ENCODE peak calls at places on chromosome 20, in eight cellular contexts. One of them, this sample, is unnamed.

GRCh38 chr20:8020314-8021079 is 936 bp upstream of the TMX4 start:
- DNase-seq in B cell: peak
- DNase-seq in WERI-Rb-1: no peak
- DNase-seq in GM12865: peak
- DNase-seq in lower leg skin: no peak
- DNase-seq in tibial nerve: no peak
- DNase-seq in pancreas: no peak
- DNase-seq in A549: no peak
- DNase-seq in this sample: no peak

GRCh38 chr20:32510601-32511357 is 74.4 kb downstream of the NOL4L start:
- DNase-seq in B cell: no peak
- DNase-seq in WERI-Rb-1: no peak
- DNase-seq in GM12865: no peak
- DNase-seq in lower leg skin: no peak
- DNase-seq in tibial nerve: no peak
- DNase-seq in pancreas: peak
- DNase-seq in A549: no peak
- DNase-seq in this sample: peak

GRCh38 chr20:19850190-19850533 is 92.1 kb downstream of the RIN2 start:
- DNase-seq in B cell: no peak
- DNase-seq in WERI-Rb-1: no peak
- DNase-seq in GM12865: no peak
- DNase-seq in lower leg skin: no peak
- DNase-seq in tibial nerve: no peak
- DNase-seq in pancreas: no peak
- DNase-seq in A549: no peak
- DNase-seq in this sample: peak

GRCh38 chr20:23090147-23090546 is 4.0 kb upstream of the CD93 start:
- DNase-seq in B cell: no peak
- DNase-seq in WERI-Rb-1: no peak
- DNase-seq in GM12865: no peak
- DNase-seq in lower leg skin: peak
- DNase-seq in tibial nerve: no peak
- DNase-seq in pancreas: no peak
- DNase-seq in A549: no peak
- DNase-seq in this sample: no peak

GRCh38 chr20:21246143-21246542 is 57.0 kb upstream of the XRN2 start:
- DNase-seq in B cell: no peak
- DNase-seq in WERI-Rb-1: no peak
- DNase-seq in GM12865: no peak
- DNase-seq in lower leg skin: no peak
- DNase-seq in tibial nerve: no peak
- DNase-seq in pancreas: no peak
- DNase-seq in A549: no peak
- DNase-seq in this sample: no peak

GRCh38 chr20:35329435-35330139 is 37.4 kb upstream of the FAM83C start:
- DNase-seq in B cell: no peak
- DNase-seq in WERI-Rb-1: peak
- DNase-seq in GM12865: peak
- DNase-seq in lower leg skin: no peak
- DNase-seq in tibial nerve: no peak
- DNase-seq in pancreas: no peak
- DNase-seq in A549: peak
- DNase-seq in this sample: peak

GRCh38 chr20:33908351-33908750 is 85.4 kb upstream of the RALY start:
- DNase-seq in B cell: no peak
- DNase-seq in WERI-Rb-1: no peak
- DNase-seq in GM12865: no peak
- DNase-seq in lower leg skin: no peak
- DNase-seq in tibial nerve: no peak
- DNase-seq in pancreas: no peak
- DNase-seq in A549: no peak
- DNase-seq in this sample: peak

GRCh38 chr20:32518593-32519366 is 66.4 kb downstream of the NOL4L start:
- DNase-seq in B cell: no peak
- DNase-seq in WERI-Rb-1: no peak
- DNase-seq in GM12865: no peak
- DNase-seq in lower leg skin: no peak
- DNase-seq in tibial nerve: no peak
- DNase-seq in pancreas: peak
- DNase-seq in A549: no peak
- DNase-seq in this sample: peak

GRCh38 chr20:2451939-2452732 is 18.5 kb downstream of the SNRPB start:
- DNase-seq in B cell: peak
- DNase-seq in WERI-Rb-1: peak
- DNase-seq in GM12865: peak
- DNase-seq in lower leg skin: peak
- DNase-seq in tibial nerve: peak
- DNase-seq in pancreas: no peak
- DNase-seq in A549: peak
- DNase-seq in this sample: peak

GRCh38 chr20:9143926-9144325 is 75.0 kb downstream of the PLCB4 start:
- DNase-seq in B cell: no peak
- DNase-seq in WERI-Rb-1: no peak
- DNase-seq in GM12865: no peak
- DNase-seq in lower leg skin: no peak
- DNase-seq in tibial nerve: no peak
- DNase-seq in pancreas: no peak
- DNase-seq in A549: no peak
- DNase-seq in this sample: no peak

GRCh38 chr20:22686097-22686496 is 101.7 kb upstream of the FOXA2 start:
- DNase-seq in B cell: no peak
- DNase-seq in WERI-Rb-1: peak
- DNase-seq in GM12865: peak
- DNase-seq in lower leg skin: peak
- DNase-seq in tibial nerve: no peak
- DNase-seq in pancreas: no peak
- DNase-seq in A549: peak
- DNase-seq in this sample: peak

GRCh38 chr20:31595654-31596411 is 9.3 kb upstream of the ID1 start:
- DNase-seq in B cell: no peak
- DNase-seq in WERI-Rb-1: no peak
- DNase-seq in GM12865: no peak
- DNase-seq in lower leg skin: peak
- DNase-seq in tibial nerve: peak
- DNase-seq in pancreas: no peak
- DNase-seq in A549: peak
- DNase-seq in this sample: peak

GRCh38 chr20:53291548-53291947 is 302.1 kb downstream of the ZNF217 start:
- DNase-seq in B cell: no peak
- DNase-seq in WERI-Rb-1: peak
- DNase-seq in GM12865: peak
- DNase-seq in lower leg skin: no peak
- DNase-seq in tibial nerve: no peak
- DNase-seq in pancreas: no peak
- DNase-seq in A549: no peak
- DNase-seq in this sample: peak

GRCh38 chr20:50824137-50824536 is 29.3 kb downstream of the BCAS4 start:
- DNase-seq in B cell: no peak
- DNase-seq in WERI-Rb-1: no peak
- DNase-seq in GM12865: no peak
- DNase-seq in lower leg skin: no peak
- DNase-seq in tibial nerve: no peak
- DNase-seq in pancreas: no peak
- DNase-seq in A549: peak
- DNase-seq in this sample: no peak

GRCh38 chr20:20744170-20744725 is 31.8 kb upstream of the RALGAPA2 start:
- DNase-seq in B cell: no peak
- DNase-seq in WERI-Rb-1: no peak
- DNase-seq in GM12865: no peak
- DNase-seq in lower leg skin: no peak
- DNase-seq in tibial nerve: no peak
- DNase-seq in pancreas: no peak
- DNase-seq in A549: no peak
- DNase-seq in this sample: no peak

GRCh38 chr20:16260911-16261310 is 312.3 kb downstream of the KIF16B start:
- DNase-seq in B cell: no peak
- DNase-seq in WERI-Rb-1: no peak
- DNase-seq in GM12865: no peak
- DNase-seq in lower leg skin: no peak
- DNase-seq in tibial nerve: no peak
- DNase-seq in pancreas: no peak
- DNase-seq in A549: no peak
- DNase-seq in this sample: no peak

DNA sequence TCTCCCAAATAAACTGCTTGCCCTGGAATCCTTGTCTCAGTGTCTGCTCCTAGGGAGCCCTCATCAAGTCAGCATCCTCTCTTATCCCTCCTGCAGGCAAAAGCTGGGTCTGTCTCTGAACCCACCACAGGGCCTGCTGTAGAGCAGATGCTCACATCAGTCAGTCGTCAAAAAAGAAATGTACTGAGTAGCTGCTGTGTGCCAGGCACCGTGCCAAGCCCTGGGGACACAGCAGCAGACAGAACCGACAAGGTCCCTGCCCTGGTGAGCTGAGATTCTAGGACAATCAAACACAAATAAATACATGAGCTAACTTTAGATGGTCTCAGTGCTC is 68.5 kb downstream of the EYA2 start:
- DNase-seq in B cell: no peak
- DNase-seq in WERI-Rb-1: no peak
- DNase-seq in GM12865: no peak
- DNase-seq in lower leg skin: peak
- DNase-seq in tibial nerve: no peak
- DNase-seq in pancreas: no peak
- DNase-seq in A549: no peak
- DNase-seq in this sample: no peak
- TF ChIP-seq CTCF in B cell: no peak
- TF ChIP-seq CTCF in WERI-Rb-1: no peak
- TF ChIP-seq CTCF in GM12865: no peak
- TF ChIP-seq CTCF in lower leg skin: no peak
- TF ChIP-seq CTCF in tibial nerve: no peak
- TF ChIP-seq CTCF in pancreas: no peak
- TF ChIP-seq CTCF in A549: no peak
- TF ChIP-seq CTCF in this sample: no peak

GRCh38 chr20:52219441-52219840 is 27.9 kb upstream of the ZFP64 start:
- DNase-seq in B cell: no peak
- DNase-seq in WERI-Rb-1: peak
- DNase-seq in GM12865: peak
- DNase-seq in lower leg skin: no peak
- DNase-seq in tibial nerve: no peak
- DNase-seq in pancreas: no peak
- DNase-seq in A549: peak
- DNase-seq in this sample: no peak
- TF ChIP-seq CTCF in B cell: no peak
- TF ChIP-seq CTCF in WERI-Rb-1: peak
- TF ChIP-seq CTCF in GM12865: no peak
- TF ChIP-seq CTCF in lower leg skin: no peak
- TF ChIP-seq CTCF in tibial nerve: no peak
- TF ChIP-seq CTCF in pancreas: no peak
- TF ChIP-seq CTCF in A549: no peak
- TF ChIP-seq CTCF in this sample: no peak

GRCh38 chr20:63219866-63220521 is 4.1 kb upstream of the YTHDF1 start:
- DNase-seq in B cell: no peak
- DNase-seq in WERI-Rb-1: no peak
- DNase-seq in GM12865: no peak
- DNase-seq in lower leg skin: no peak
- DNase-seq in tibial nerve: no peak
- DNase-seq in pancreas: no peak
- DNase-seq in A549: no peak
- DNase-seq in this sample: no peak

GRCh38 chr20:63219447-63219821 is 3.5 kb upstream of the YTHDF1 start:
- DNase-seq in B cell: no peak
- DNase-seq in WERI-Rb-1: no peak
- DNase-seq in GM12865: no peak
- DNase-seq in lower leg skin: no peak
- DNase-seq in tibial nerve: no peak
- DNase-seq in pancreas: no peak
- DNase-seq in A549: no peak
- DNase-seq in this sample: no peak

GRCh38 chr20:63217706-63218105 is 1.8 kb upstream of the YTHDF1 start:
- DNase-seq in B cell: no peak
- DNase-seq in WERI-Rb-1: no peak
- DNase-seq in GM12865: no peak
- DNase-seq in lower leg skin: no peak
- DNase-seq in tibial nerve: no peak
- DNase-seq in pancreas: peak
- DNase-seq in A549: no peak
- DNase-seq in this sample: no peak

GRCh38 chr20:63216849-63217471 is 1.0 kb upstream of the YTHDF1 start:
- DNase-seq in B cell: no peak
- DNase-seq in WERI-Rb-1: no peak
- DNase-seq in GM12865: no peak
- DNase-seq in lower leg skin: no peak
- DNase-seq in tibial nerve: no peak
- DNase-seq in pancreas: peak
- DNase-seq in A549: no peak
- DNase-seq in this sample: peak

GRCh38 chr20:63218701-63219446 is 2.9 kb upstream of the YTHDF1 start:
- DNase-seq in B cell: no peak
- DNase-seq in WERI-Rb-1: no peak
- DNase-seq in GM12865: no peak
- DNase-seq in lower leg skin: no peak
- DNase-seq in tibial nerve: no peak
- DNase-seq in pancreas: no peak
- DNase-seq in A549: no peak
- DNase-seq in this sample: no peak
- TF ChIP-seq CTCF in B cell: no peak
- TF ChIP-seq CTCF in WERI-Rb-1: peak
- TF ChIP-seq CTCF in GM12865: no peak
- TF ChIP-seq CTCF in lower leg skin: no peak
- TF ChIP-seq CTCF in tibial nerve: no peak
- TF ChIP-seq CTCF in pancreas: no peak
- TF ChIP-seq CTCF in A549: no peak
- TF ChIP-seq CTCF in this sample: no peak

DNA sequence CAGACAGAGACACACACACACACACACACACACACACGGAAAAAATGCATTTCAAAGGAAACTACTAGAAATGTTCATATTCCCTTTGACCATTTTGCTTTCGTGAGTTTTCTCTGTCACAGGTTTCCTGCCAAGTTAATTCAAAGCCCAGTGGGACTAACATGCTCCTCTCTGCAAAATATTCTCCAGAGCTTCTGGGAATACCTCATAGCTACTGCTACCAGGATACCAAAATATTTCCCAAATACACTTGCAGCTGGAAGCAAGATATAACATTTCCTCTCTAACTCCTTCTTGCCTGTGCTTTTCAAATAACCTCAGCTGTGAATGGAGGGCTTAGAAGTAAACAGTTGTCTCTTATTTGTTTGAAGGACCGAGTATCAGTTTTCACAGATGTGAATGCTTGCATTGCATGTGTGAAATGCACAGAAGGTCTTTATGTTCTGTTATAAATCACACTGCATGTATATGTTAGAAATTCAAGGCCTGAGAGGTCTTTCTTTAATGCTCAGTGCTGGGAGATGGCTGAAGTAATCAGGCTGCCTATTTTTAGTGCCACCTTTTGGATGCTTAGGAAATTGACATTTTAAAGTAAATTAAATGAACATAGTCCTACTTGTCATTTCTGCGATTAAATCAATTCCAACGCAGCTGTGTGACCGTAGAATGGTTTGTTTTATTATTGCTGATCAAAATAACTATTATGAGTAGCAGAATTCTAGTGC is 8.7 kb upstream of the FAM209A start:
- DNase-seq in B cell: no peak
- DNase-seq in WERI-Rb-1: no peak
- DNase-seq in GM12865: no peak
- DNase-seq in lower leg skin: no peak
- DNase-seq in tibial nerve: no peak
- DNase-seq in pancreas: no peak
- DNase-seq in A549: no peak
- DNase-seq in this sample: no peak
- TF ChIP-seq CTCF in B cell: no peak
- TF ChIP-seq CTCF in WERI-Rb-1: no peak
- TF ChIP-seq CTCF in GM12865: no peak
- TF ChIP-seq CTCF in lower leg skin: no peak
- TF ChIP-seq CTCF in tibial nerve: no peak
- TF ChIP-seq CTCF in pancreas: no peak
- TF ChIP-seq CTCF in A549: peak
- TF ChIP-seq CTCF in this sample: no peak